ENCODE peak calls at places on chromosome 21, in five cellular contexts. S is BE2C, A is left ventricle myocardium inferior, F is astrocyte of the cerebellum, T is transverse colon. P is an unnamed sample.
A peak's percentile ranks its signal among the peaks of the same experiment; 100 is the strongest.

GRCh38 chr21:46544824-46545223 is 60.1 kb downstream of the S100B start:
- DNase-seq in A (no peak), T (no peak), F (no peak), S (no peak), P (no peak)

GRCh38 chr21:43884012-43884860 is 19.2 kb downstream of the AGPAT3 start:
- DNase-seq in A (no peak), T (peak; percentile 83), F (no peak), S (peak; percentile 34), P (no peak)

GRCh38 chr21:43866659-43867331 is 1.8 kb downstream of the AGPAT3 start:
- DNase-seq in T (peak; percentile 82), F (no peak), S (no peak), A (no peak), P (no peak)

GRCh38 chr21:31873275-31873695 is 465 bp downstream of the HUNK start:
- DNase-seq in T (peak; percentile 44), A (no peak), S (peak; percentile 66), F (no peak), P (no peak)

GRCh38 chr21:36753556-36753955 is 54.6 kb downstream of the SIM2 start:
- DNase-seq in T (no peak), S (no peak), F (peak; percentile 67), A (no peak), P (peak; percentile 22)

GRCh38 chr21:38250991-38251418 is 5.8 kb upstream of the KCNJ15 start:
- DNase-seq in A (no peak), F (peak; percentile 80), S (no peak), T (no peak), P (no peak)

GRCh38 chr21:43928726-43929125 is 63.7 kb downstream of the AGPAT3 start:
- DNase-seq in S (no peak), F (no peak), T (no peak), A (no peak), P (no peak)

GRCh38 chr21:21163904-21164303 is 165.7 kb downstream of the NCAM2 start:
- DNase-seq in T (peak; percentile 40), A (no peak), S (peak; percentile 68), F (peak; percentile 69), P (peak; percentile 13)

GRCh38 chr21:35048706-35049617 is at the start of gene RUNX1:
- DNase-seq in S (no peak), A (no peak), T (peak; percentile 63), F (peak; percentile 84), P (no peak)

GRCh38 chr21:35050348-35051286 is 1.5 kb upstream of the RUNX1 start:
- DNase-seq in S (no peak), T (no peak), A (no peak), F (no peak), P (no peak)

GRCh38 chr21:35046880-35047229 is 2.2 kb downstream of the RUNX1 start:
- DNase-seq in T (no peak), S (no peak), A (no peak), F (no peak), P (no peak)

GRCh38 chr21:35046223-35046690 is 2.8 kb downstream of the RUNX1 start:
- DNase-seq in F (no peak), S (no peak), T (no peak), A (no peak), P (no peak)

GRCh38 chr21:35048183-35048601 is 910 bp downstream of the RUNX1 start:
- DNase-seq in S (no peak), F (no peak), A (no peak), T (no peak), P (no peak)
- H3K4me3 ChIP-seq in S (no peak overlapping the region), F (peak overlapping the region; percentile 44), A (peak overlapping the region; percentile 31), T (peak overlapping the region; percentile 14), P (peak overlapping the region; percentile 45)

GRCh38 chr21:26834181-26834945 is 10.8 kb downstream of the ADAMTS1 start:
- DNase-seq in A (no peak), T (no peak), S (no peak), F (no peak), P (no peak)
- TF ChIP-seq CTCF in A (peak; percentile 41), T (no peak), S (peak; percentile 53), F (peak; percentile 34), P (peak; percentile 54)

GRCh38 chr21:41185802-41186201 is 17.8 kb downstream of the BACE2 start:
- DNase-seq in T (no peak), F (no peak), A (no peak), S (no peak), P (no peak)
- H3K4me3 ChIP-seq in T (no peak overlapping the region), F (no peak overlapping the region), A (no peak overlapping the region), S (no peak overlapping the region), P (no peak overlapping the region)

GRCh38 chr21:35491920-35492678 is 443.0 kb upstream of the RUNX1 start:
- DNase-seq in F (no peak), A (no peak), T (no peak), S (no peak), P (no peak)
- TF ChIP-seq CTCF in F (no peak), A (no peak), T (no peak), S (no peak), P (no peak)

GRCh38 chr21:45477176-45478114 is 64.8 kb downstream of the SLC19A1 start:
- DNase-seq in F (no peak), A (no peak), T (no peak), S (no peak), P (no peak)
- H3K4me3 ChIP-seq in F (no peak overlapping the region), A (peak overlapping the region; percentile 20), T (no peak overlapping the region), S (peak overlapping the region; percentile 31), P (no peak overlapping the region)

DNA sequence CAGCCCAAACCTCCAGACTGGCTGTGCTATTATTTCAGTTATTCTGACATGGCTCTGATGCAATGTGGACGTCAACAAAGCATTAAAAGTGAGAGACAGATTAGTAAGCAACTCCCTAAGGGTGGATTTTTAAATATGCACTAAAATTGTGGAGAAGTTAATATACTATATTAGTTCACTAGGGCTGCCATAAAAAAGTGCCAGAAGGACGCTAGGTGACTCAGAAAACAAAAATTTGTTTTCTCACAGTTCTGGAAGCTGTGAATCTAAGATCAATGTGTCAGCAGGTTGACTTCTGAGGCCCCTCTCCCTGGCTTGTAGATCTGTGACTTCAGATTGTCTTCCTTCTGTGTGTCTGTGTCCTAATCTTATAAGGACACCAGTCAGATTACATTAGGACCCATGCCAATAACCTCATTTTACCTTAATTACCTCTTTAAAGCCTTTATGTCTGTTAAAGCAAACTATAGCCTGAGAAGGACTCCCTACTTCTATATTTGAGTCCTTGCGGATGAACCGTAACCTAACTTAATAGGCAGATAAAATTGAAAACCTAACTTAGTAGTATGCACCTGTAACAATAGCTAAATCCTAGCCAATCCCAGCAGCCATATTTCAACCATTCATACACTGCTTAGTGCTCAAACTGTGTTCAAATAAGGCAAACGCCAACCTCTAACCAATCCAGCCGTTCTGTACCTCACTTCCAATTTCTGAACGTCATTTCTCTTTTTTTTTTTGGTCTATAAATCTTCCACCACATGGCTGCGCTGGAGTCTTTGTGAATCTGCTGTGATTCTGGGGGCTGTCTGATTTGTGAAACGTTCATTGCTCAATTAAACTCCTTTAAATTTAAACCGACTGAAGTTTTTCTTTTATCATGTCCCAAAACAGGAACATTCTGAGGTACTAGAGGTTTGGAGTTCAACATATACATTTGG is 65.9 kb upstream of the BACH1 start:
- DNase-seq in T (no peak), S (no peak), A (no peak), F (no peak), P (peak; percentile 56)
- TF ChIP-seq CTCF in T (no peak), S (peak; percentile 20), A (peak; percentile 9), F (no peak), P (peak; percentile 2)

GRCh38 chr21:39350094-39351006 is 1.5 kb upstream of the HMGN1 start:
- DNase-seq in A (no peak), T (no peak), F (no peak), S (no peak), P (no peak)
- H3K4me3 ChIP-seq in A (peak overlapping the region; percentile 93), T (peak overlapping the region; percentile 58), F (peak overlapping the region; percentile 54), S (peak overlapping the region; percentile 70), P (peak overlapping the region; percentile 69)

GRCh38 chr21:41769933-41770332 is 3.1 kb upstream of the RIPK4 start:
- DNase-seq in A (no peak), T (peak; percentile 35), S (no peak), F (no peak), P (no peak)
- TF ChIP-seq CTCF in A (no peak), T (no peak), S (no peak), F (no peak), P (no peak)

DNA sequence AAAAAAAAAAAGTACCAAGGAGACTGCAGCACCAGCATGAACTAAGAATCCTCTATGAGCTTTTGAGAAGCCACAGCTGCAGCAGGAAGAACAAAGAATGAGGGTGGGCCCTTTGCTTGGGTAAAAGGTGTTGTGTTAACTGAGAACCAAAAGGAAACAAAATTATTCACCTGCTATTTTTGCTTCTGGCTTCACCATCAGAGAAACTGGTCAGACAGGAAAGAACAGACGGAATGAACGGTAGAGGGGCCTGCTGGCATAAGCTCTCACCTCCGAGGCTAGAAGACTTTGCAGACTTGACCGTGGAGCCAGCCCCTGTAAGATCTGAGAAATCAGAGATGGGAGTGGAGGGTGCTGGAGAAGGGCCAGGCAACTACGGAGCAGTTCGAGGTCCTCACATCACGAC is 27.6 kb downstream of the IL10RB start:
- DNase-seq in F (no peak), S (no peak), T (no peak), A (no peak), P (no peak)
- H3K4me3 ChIP-seq in F (no peak overlapping the region), S (no peak overlapping the region), T (no peak overlapping the region), A (no peak overlapping the region), P (no peak overlapping the region)